ENCODE peak calls at places on chromosome 15, in six cellular contexts. F, J, B, L, Z and C are unnamed samples. For H3K27me3, the result is how much of the 10 kb centered on the place peaks cover.

GRCh38 chr15:100193277-100193860 is 148.4 kb downstream of the ADAMTS17 start:
- DNase-seq in F (no peak), J (no peak), B (no peak), L (no peak), Z (no peak), C (no peak)

GRCh38 chr15:87498545-87498944 is 758.0 kb downstream of the NTRK3 start:
- DNase-seq in F (no peak), J (no peak), B (peak), L (no peak), Z (no peak), C (no peak)

GRCh38 chr15:83210619-83211018 is 3.0 kb upstream of the HDGFL3 start:
- DNase-seq in F (peak), J (no peak), B (no peak), L (no peak), Z (no peak), C (no peak)

GRCh38 chr15:60708684-60709083 is 229.7 kb upstream of the ICE2 start:
- DNase-seq in F (no peak), J (no peak), B (peak), L (no peak), Z (no peak), C (no peak)

GRCh38 chr15:53251998-53252397 is 461.9 kb upstream of the ONECUT1 start:
- DNase-seq in F (no peak), J (no peak), B (no peak), L (no peak), Z (no peak), C (no peak)

GRCh38 chr15:58551764-58552504 is 120.1 kb downstream of the LIPC start:
- DNase-seq in F (no peak), J (no peak), B (peak), L (no peak), Z (no peak), C (no peak)

GRCh38 chr15:48221885-48222284 is 15.8 kb downstream of the SLC12A1 start:
- DNase-seq in F (no peak), J (no peak), B (no peak), L (no peak), Z (no peak), C (no peak)

GRCh38 chr15:31870336-31871158 is 159.8 kb upstream of the CHRNA7 start:
- DNase-seq in F (peak), J (peak), B (peak), L (peak), Z (peak), C (no peak)

GRCh38 chr15:90230071-90230494 is 3.7 kb downstream of the CIB1 start:
- DNase-seq in F (no peak), J (no peak), B (no peak), L (no peak), Z (no peak), C (no peak)

GRCh38 chr15:38130739-38131498 is 121.7 kb upstream of the SPRED1 start:
- DNase-seq in F (peak), J (no peak), B (peak), L (no peak), Z (no peak), C (no peak)

GRCh38 chr15:90531147-90531546 is 1.4 kb downstream of the CRTC3 start:
- DNase-seq in F (peak), J (no peak), B (no peak), L (no peak), Z (no peak), C (no peak)

GRCh38 chr15:47129033-47129432 is 588.3 kb upstream of the SEMA6D start:
- DNase-seq in F (no peak), J (no peak), B (no peak), L (no peak), Z (no peak), C (no peak)

GRCh38 chr15:100712226-100712625 is 109.8 kb downstream of the ASB7 start:
- DNase-seq in F (no peak), J (no peak), B (peak), L (no peak), Z (no peak), C (no peak)

GRCh38 chr15:48644827-48645557 is 517 bp downstream of the FBN1 start:
- DNase-seq in F (peak), J (no peak), B (peak), L (peak), Z (no peak), C (peak)

GRCh38 chr15:99385865-99386264 is 134.6 kb downstream of the LRRC28 start:
- DNase-seq in F (no peak), J (no peak), B (peak), L (no peak), Z (no peak), C (no peak)

GRCh38 chr15:60859996-60860494 is 369.1 kb downstream of the RORA start:
- DNase-seq in F (no peak), J (no peak), B (peak), L (no peak), Z (no peak), C (no peak)

GRCh38 chr15:58962136-58962535 is 25.3 kb upstream of the RNF111 start:
- DNase-seq in F (no peak), J (no peak), B (no peak), L (no peak), Z (no peak), C (no peak)

GRCh38 chr15:41013698-41014414 is 60.6 kb downstream of the CHAC1 start:
- DNase-seq in F (no peak), J (no peak), B (peak), L (no peak), Z (no peak), C (no peak)

GRCh38 chr15:76340802-76341365 is 4.3 kb downstream of the ISL2 start:
- DNase-seq in F (no peak), J (no peak), B (no peak), L (peak), Z (no peak), C (no peak)

GRCh38 chr15:52804526-52805081 is 14.5 kb upstream of the ONECUT1 start:
- DNase-seq in F (no peak), J (no peak), B (no peak), L (peak), Z (no peak), C (no peak)

GRCh38 chr15:87973456-87974215 is 282.9 kb downstream of the NTRK3 start:
- DNase-seq in F (no peak), J (no peak), B (no peak), L (no peak), Z (no peak), C (no peak)

GRCh38 chr15:40115670-40116093 is 7.0 kb upstream of the BMF start:
- DNase-seq in F (no peak), J (no peak), B (no peak), L (peak), Z (no peak), C (peak)

GRCh38 chr15:43285609-43286037 is 18.9 kb upstream of the TGM5 start:
- DNase-seq in F (peak), J (peak), B (peak), L (no peak), Z (peak), C (peak)

GRCh38 chr15:28952666-28953491 is 67.1 kb downstream of the APBA2 start:
- DNase-seq in F (peak), J (no peak), B (no peak), L (peak), Z (no peak), C (no peak)

GRCh38 chr15:51232581-51232980 is 105.8 kb downstream of the CYP19A1 start:
- DNase-seq in F (no peak), J (no peak), B (no peak), L (no peak), Z (no peak), C (no peak)

GRCh38 chr15:96119734-96120133 is 210.8 kb upstream of the NR2F2 start:
- DNase-seq in F (no peak), J (no peak), B (no peak), L (no peak), Z (no peak), C (no peak)

GRCh38 chr15:34889486-34889885 is 80.1 kb downstream of the AQR start:
- DNase-seq in F (no peak), J (no peak), B (peak), L (no peak), Z (no peak), C (no peak)

GRCh38 chr15:51119120-51119519 is 24.4 kb upstream of the TNFAIP8L3 start:
- DNase-seq in F (no peak), J (no peak), B (no peak), L (no peak), Z (no peak), C (no peak)

GRCh38 chr15:28105793-28106192 is 6.7 kb upstream of the OCA2 start:
- DNase-seq in F (no peak), J (no peak), B (no peak), L (peak), Z (no peak), C (no peak)

GRCh38 chr15:94972314-94972713 is 741.0 kb downstream of the MCTP2 start:
- DNase-seq in F (no peak), J (no peak), B (no peak), L (peak), Z (no peak), C (no peak)

GRCh38 chr15:60423540-60423939 is 25.8 kb upstream of the ANXA2 start:
- DNase-seq in F (no peak), J (peak), B (peak), L (no peak), Z (no peak), C (no peak)

GRCh38 chr15:37933685-37934084 is 755 bp upstream of the TMCO5A start:
- DNase-seq in F (no peak), J (no peak), B (peak), L (no peak), Z (no peak), C (no peak)

GRCh38 chr15:70362911-70363310 is 265.2 kb upstream of the TLE3 start:
- DNase-seq in F (peak), J (peak), B (peak), L (peak), Z (peak), C (no peak)

GRCh38 chr15:73748731-73749130 is 4.4 kb downstream of the INSYN1 start:
- DNase-seq in F (no peak), J (no peak), B (no peak), L (no peak), Z (no peak), C (no peak)

DNA sequence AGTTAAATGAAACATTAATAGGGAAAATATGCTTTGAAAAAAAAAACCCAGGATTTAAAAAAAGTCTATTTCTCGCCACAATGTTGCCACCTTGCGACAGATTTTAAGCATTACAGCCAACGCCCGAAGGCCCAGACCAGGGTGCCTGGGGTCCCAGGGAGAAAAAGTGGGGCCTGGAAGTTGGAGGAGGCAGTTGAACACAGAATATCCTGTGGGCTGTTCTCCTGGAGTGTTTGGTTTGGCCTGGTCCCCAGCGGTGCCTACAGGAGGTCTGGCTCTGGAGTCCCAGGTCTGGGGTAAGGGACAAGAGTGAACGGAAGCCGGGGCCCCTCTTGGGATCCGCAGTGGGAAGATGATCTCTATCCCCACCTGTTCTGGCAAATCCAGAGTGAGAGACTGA is 3.4 kb downstream of the RNU6-1 start:
- DNase-seq in F (peak), J (no peak), B (peak), L (no peak), Z (peak), C (peak)
- H3K9ac ChIP-seq in F (no peak), J (no peak), B (no peak), L (no peak), Z (no peak), C (peak)

DNA sequence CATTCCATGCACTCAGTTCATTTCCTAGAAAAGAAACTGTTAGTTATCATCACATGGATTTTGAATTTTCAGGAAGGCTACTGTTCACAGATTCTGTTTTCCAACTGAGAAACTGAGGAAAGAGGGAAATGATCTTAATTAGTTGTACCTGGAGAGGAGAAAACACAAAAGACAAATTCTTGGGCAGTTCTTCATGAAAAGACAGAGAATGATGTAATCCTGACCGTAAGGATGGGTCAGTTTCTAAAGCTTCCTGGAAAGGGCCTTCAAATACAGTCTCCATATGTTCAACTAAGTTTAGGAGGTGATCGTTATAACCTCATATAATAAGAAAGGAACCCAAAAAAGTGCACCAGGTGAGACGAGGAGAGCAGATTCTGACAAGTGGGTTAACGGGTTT is 44.6 kb downstream of the CA12 start:
- DNase-seq in F (no peak), J (no peak), B (no peak), L (no peak), Z (no peak), C (no peak)
- H3K27me3 ChIP-seq in F (under half), J (under half), B (under half), L (under half), Z (under half), C (under half)

GRCh38 chr15:91908401-91908800 is 54.9 kb downstream of the SLCO3A1 start:
- DNase-seq in F (no peak), J (no peak), B (peak), L (no peak), Z (no peak), C (no peak)
- H2AFZ ChIP-seq in F (no peak), J (no peak), B (no peak), L (no peak), Z (no peak), C (no peak)

GRCh38 chr15:56736881-56737707 is 3.8 kb upstream of the ZNF280D start:
- DNase-seq in F (no peak), J (no peak), B (no peak), L (no peak), Z (no peak), C (no peak)
- H3K9ac ChIP-seq in F (no peak), J (no peak), B (no peak), L (no peak), Z (no peak), C (no peak)